ENCODE peak calls at places on chromosomes 7 and 10, in nine cellular contexts. P is posterior cingulate gyrus; K is AG09309; R is mesothelial cell of epicardium; E is stimulated activated CD8-positive, alpha-beta memory T cell treated with anti-CD3 and anti-CD28 coated beads, Interleukin-2, amount 100 ng/mL, for 1 hour; V is non-pigmented ciliary epithelial cell; S is amniotic stem cell; L is activated T-cell treated with anti-CD3 and anti-CD28 coated beads for 1 hour; T is cardiac muscle cell. I is an unnamed sample.

GRCh38 chr7:124762611-124763143 is 2.9 kb downstream of the GPR37 start:
- DNase-seq in P (no peak), K (no peak), R (no peak), E (no peak), V (no peak), S (no peak), L (no peak), T (no peak), I (no peak)

GRCh38 chr10:34766256-34766580 is 48.9 kb downstream of the PARD3 start:
- DNase-seq in P (no peak), K (no peak), R (no peak), E (no peak), V (no peak), S (no peak), L (no peak), T (no peak), I (no peak)

GRCh38 chr10:77756319-77757232 is 119.0 kb upstream of the KCNMA1 start:
- DNase-seq in P (no peak), K (peak), R (peak), E (no peak), V (peak), S (peak), L (no peak), T (peak), I (no peak)

GRCh38 chr10:7526017-7526400 is 115.2 kb upstream of the SFMBT2 start:
- DNase-seq in P (no peak), K (no peak), R (no peak), E (no peak), V (no peak), S (no peak), L (no peak), T (no peak), I (no peak)

GRCh38 chr7:7884855-7885254 is 83.7 kb upstream of the GLCCI1 start:
- DNase-seq in P (no peak), K (peak), R (no peak), E (no peak), V (peak), S (no peak), L (no peak), T (no peak), I (no peak)

GRCh38 chr10:88319960-88320517 is 263.1 kb downstream of the RNLS start:
- DNase-seq in P (no peak), K (no peak), R (no peak), E (no peak), V (no peak), S (no peak), L (no peak), T (no peak), I (no peak)

GRCh38 chr7:105665684-105666083 is 84.4 kb upstream of the EFCAB10 start:
- DNase-seq in P (no peak), K (no peak), R (no peak), E (no peak), V (no peak), S (no peak), L (no peak), T (no peak), I (no peak)

GRCh38 chr7:55092186-55092976 is 73.6 kb downstream of the EGFR start:
- DNase-seq in P (no peak), K (no peak), R (no peak), E (no peak), V (no peak), S (no peak), L (no peak), T (no peak), I (no peak)

GRCh38 chr10:89535185-89536012 is at the start of gene SLC16A12:
- DNase-seq in P (no peak), K (no peak), R (peak), E (no peak), V (no peak), S (no peak), L (no peak), T (peak), I (no peak)

GRCh38 chr7:47792521-47793121 is 155.6 kb downstream of the PKD1L1 start:
- DNase-seq in P (no peak), K (no peak), R (no peak), E (no peak), V (no peak), S (no peak), L (no peak), T (no peak), I (no peak)

GRCh38 chr7:74470504-74470903 is 16.8 kb downstream of the GTF2IRD1 start:
- DNase-seq in P (no peak), K (no peak), R (no peak), E (no peak), V (no peak), S (no peak), L (no peak), T (no peak), I (no peak)

GRCh38 chr10:45495438-45496152 is 121.6 kb downstream of the ALOX5 start:
- DNase-seq in P (no peak), K (no peak), R (no peak), E (no peak), V (no peak), S (no peak), L (no peak), T (no peak), I (no peak)